ENCODE peak calls at places on chromosomes 11 and 22, in eight cellular contexts. S is brain microvascular endothelial cell, Z is astrocyte of the spinal cord, U is AG09309, F is cardiac muscle cell, X is fibroblast of the aortic adventitia, C is fibroblast of villous mesenchyme, O is GM20000. N is an unnamed sample.

GRCh38 chr11:75319035-75319877 is 32.2 kb downstream of the ARRB1 start:
- DNase-seq in S (no peak), Z (no peak), U (no peak), F (no peak), X (peak; percentile 45), C (no peak), O (no peak), N (no peak)

GRCh38 chr11:129930306-129930705 is 34.9 kb upstream of the NFRKB start:
- DNase-seq in S (peak; percentile 11), Z (no peak), U (no peak), F (no peak), X (no peak), C (no peak), O (no peak), N (no peak)

GRCh38 chr11:1899686-1900085 is 8.0 kb upstream of the PRR33 start:
- DNase-seq in S (no peak), Z (no peak), U (no peak), F (no peak), X (no peak), C (no peak), O (no peak), N (no peak)

GRCh38 chr11:117072517-117073218 is 25.6 kb downstream of the SIK3 start:
- DNase-seq in S (peak; percentile 93), Z (peak; percentile 92), U (peak; percentile 79), F (peak; percentile 91), X (peak; percentile 95), C (peak; percentile 94), O (peak; percentile 36), N (peak; percentile 36)

GRCh38 chr22:46416537-46417267 is 81.2 kb downstream of the TRMU start:
- DNase-seq in S (no peak), Z (peak; percentile 74), U (no peak), F (peak; percentile 59), X (peak; percentile 76), C (no peak), O (no peak), N (no peak)

GRCh38 chr22:36863281-36863680 is 2.5 kb downstream of the NCF4 start:
- DNase-seq in S (no peak), Z (no peak), U (no peak), F (no peak), X (no peak), C (no peak), O (no peak), N (no peak)

GRCh38 chr11:117633976-117634755 is 162.8 kb downstream of the DSCAML1 start:
- DNase-seq in S (no peak), Z (no peak), U (no peak), F (no peak), X (no peak), C (no peak), O (no peak), N (no peak)

GRCh38 chr11:1875093-1875785 is 16.5 kb downstream of the PRR33 start:
- DNase-seq in S (no peak), Z (no peak), U (no peak), F (no peak), X (no peak), C (no peak), O (no peak), N (no peak)

GRCh38 chr11:10150800-10151199 is 143.2 kb downstream of the SBF2 start:
- DNase-seq in S (no peak), Z (no peak), U (no peak), F (no peak), X (no peak), C (no peak), O (no peak), N (no peak)

GRCh38 chr11:5285703-5286102 is 16.0 kb upstream of the HBE1 start:
- DNase-seq in S (no peak), Z (no peak), U (no peak), F (no peak), X (no peak), C (no peak), O (no peak), N (no peak)

GRCh38 chr11:2533642-2534115 is 88.9 kb downstream of the KCNQ1 start:
- DNase-seq in S (peak; percentile 92), Z (peak; percentile 93), U (peak; percentile 52), F (peak; percentile 96), X (peak; percentile 89), C (peak; percentile 91), O (peak; percentile 75), N (peak; percentile 67)

GRCh38 chr22:35491908-35492380 is 48.7 kb upstream of the RASD2 start:
- DNase-seq in S (no peak), Z (no peak), U (no peak), F (no peak), X (no peak), C (no peak), O (no peak), N (no peak)

GRCh38 chr11:10793470-10794255 is 15.1 kb downstream of the EIF4G2 start:
- DNase-seq in S (no peak), Z (no peak), U (no peak), F (no peak), X (no peak), C (no peak), O (no peak), N (no peak)

GRCh38 chr11:44088871-44089270 is 6.6 kb upstream of the EXT2 start:
- DNase-seq in S (no peak), Z (no peak), U (no peak), F (no peak), X (no peak), C (no peak), O (no peak), N (no peak)

GRCh38 chr11:1221848-1222311 is 986 bp upstream of the MUC5B start:
- DNase-seq in S (no peak), Z (no peak), U (no peak), F (no peak), X (no peak), C (no peak), O (peak; percentile 17), N (no peak)

GRCh38 chr11:86210898-86211297 is 33.7 kb upstream of the EED start:
- DNase-seq in S (no peak), Z (no peak), U (no peak), F (no peak), X (no peak), C (no peak), O (no peak), N (no peak)

GRCh38 chr22:42001127-42001526 is 2.5 kb downstream of the WBP2NL start:
- DNase-seq in S (no peak), Z (no peak), U (no peak), F (no peak), X (no peak), C (no peak), O (no peak), N (no peak)

GRCh38 chr11:128772814-128773213 is 78.9 kb downstream of the FLI1 start:
- DNase-seq in S (no peak), Z (no peak), U (no peak), F (no peak), X (no peak), C (no peak), O (no peak), N (no peak)

GRCh38 chr11:66543263-66544107 is 2.4 kb downstream of the ZDHHC24 start:
- DNase-seq in S (peak; percentile 47), Z (peak; percentile 46), U (no peak), F (peak; percentile 68), X (peak; percentile 29), C (peak; percentile 53), O (peak; percentile 77), N (peak; percentile 72)

GRCh38 chr22:30733081-30733680 is 38.5 kb downstream of the OSBP2 start:
- DNase-seq in S (peak; percentile 51), Z (peak; percentile 79), U (no peak), F (peak; percentile 75), X (peak; percentile 72), C (no peak), O (no peak), N (no peak)

GRCh38 chr22:32385681-32386080 is 26.4 kb downstream of the RTCB start:
- DNase-seq in S (no peak), Z (no peak), U (no peak), F (no peak), X (no peak), C (no peak), O (no peak), N (no peak)

GRCh38 chr22:32395107-32395506 is 16.9 kb downstream of the RTCB start:
- DNase-seq in S (no peak), Z (no peak), U (no peak), F (no peak), X (no peak), C (no peak), O (no peak), N (no peak)

GRCh38 chr22:32389685-32390084 is 22.4 kb downstream of the RTCB start:
- DNase-seq in S (peak; percentile 27), Z (peak; percentile 15), U (no peak), F (peak; percentile 28), X (peak; percentile 20), C (peak; percentile 8), O (no peak), N (no peak)
- TF ChIP-seq CTCF in S (peak; percentile 73), Z (peak; percentile 65), U (peak; percentile 51), F (peak; percentile 44), X (peak; percentile 42), C (peak; percentile 50), O (no peak), N (peak; percentile 43)

GRCh38 chr11:45147017-45147728 is 734 bp downstream of the PRDM11 start:
- DNase-seq in S (peak; percentile 88), Z (peak; percentile 98), U (peak; percentile 81), F (peak; percentile 98), X (peak; percentile 93), C (peak; percentile 96), O (peak; percentile 99), N (peak; percentile 97)
- TF ChIP-seq CTCF in S (no peak), Z (no peak), U (no peak), F (no peak), X (no peak), C (no peak), O (no peak), N (no peak)

DNA sequence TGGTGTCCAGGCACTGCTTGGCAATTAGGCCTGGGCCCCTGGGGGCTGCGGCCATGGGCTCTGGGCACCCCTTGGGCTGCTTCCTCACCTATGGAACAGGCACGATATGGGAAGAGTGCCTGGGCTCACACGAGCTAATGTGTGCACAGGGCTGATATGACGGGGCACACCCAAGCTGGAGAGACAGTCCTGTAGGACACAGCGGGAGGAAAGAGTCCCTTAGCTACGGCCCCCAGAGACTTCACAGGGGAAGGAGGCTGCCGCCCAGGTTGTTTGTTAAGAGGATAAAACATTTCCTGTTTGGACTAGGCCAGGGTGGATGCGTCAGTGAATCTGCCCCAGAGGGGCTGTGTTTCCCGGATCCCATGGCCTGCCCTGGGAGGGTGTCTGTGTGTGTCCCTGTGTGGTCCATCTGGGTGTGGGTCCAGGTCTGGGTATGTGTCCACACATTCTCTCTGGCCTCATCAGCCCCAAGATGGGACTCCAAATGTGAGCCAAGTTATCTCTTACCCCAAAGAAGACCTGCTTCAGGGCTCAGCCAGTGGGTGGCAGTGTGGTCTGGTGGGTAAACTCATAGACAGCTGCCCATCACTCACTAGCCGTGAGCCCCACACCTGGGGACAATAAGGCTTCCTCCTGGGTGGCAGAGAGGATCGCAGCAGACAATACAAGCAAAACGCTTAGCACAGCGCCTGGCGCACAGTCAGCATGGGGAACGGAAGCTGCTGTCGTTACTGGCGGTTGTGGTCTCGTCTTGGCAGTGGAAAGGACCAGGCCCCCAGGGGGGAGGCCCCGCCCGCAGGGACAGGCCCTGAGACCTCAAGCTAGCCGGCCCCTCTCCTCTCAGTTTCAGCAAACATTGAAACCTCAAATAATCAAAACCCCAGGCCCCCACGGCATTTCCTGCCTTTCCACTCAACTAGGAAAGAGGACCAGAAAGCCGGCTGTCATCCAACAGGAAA is 3.2 kb upstream of the EMID1 start:
- DNase-seq in S (peak; percentile 45), Z (peak; percentile 91), U (no peak), F (peak; percentile 90), X (no peak), C (peak; percentile 52), O (peak; percentile 93), N (peak; percentile 91)
- TF ChIP-seq CTCF in S (peak; percentile 57), Z (peak; percentile 31), U (peak; percentile 43), F (peak; percentile 28), X (no peak), C (peak; percentile 29), O (peak; percentile 6), N (peak; percentile 49)

GRCh38 chr11:64271339-64272132 is 12.9 kb downstream of the BAD start:
- DNase-seq in S (peak; percentile 92), Z (peak; percentile 95), U (peak; percentile 85), F (peak; percentile 97), X (peak; percentile 92), C (peak; percentile 96), O (peak; percentile 79), N (peak; percentile 80)
- TF ChIP-seq CTCF in S (peak; percentile 4), Z (no peak), U (peak; percentile 14), F (peak; percentile 5), X (no peak), C (no peak), O (no peak), N (peak; percentile 36)

N was measured in GM10248.